ENCODE peak calls at places on chromosomes 11 and 22, in five cellular contexts. Y is MM.1S, W is DND-41, U is A549, I is fibroblast of lung. A is an unnamed sample. For H3K4me1, the result is how much of the 10 kb centered on the place peaks cover.

GRCh38 chr11:2258501-2259465 is 11.6 kb downstream of the ASCL2 start:
- DNase-seq in Y (no peak), W (no peak), U (no peak), I (no peak), A (no peak)

GRCh38 chr11:64849600-64850356 is 5.3 kb upstream of the CDC42BPG start:
- DNase-seq in Y (no peak), W (no peak), U (no peak), I (no peak), A (no peak)

GRCh38 chr11:61011950-61012830 is 40.7 kb downstream of the CD6 start:
- DNase-seq in Y (no peak), W (no peak), U (no peak), I (peak), A (no peak)

GRCh38 chr11:84091212-84091986 is 805.2 kb upstream of the CCDC90B start:
- DNase-seq in Y (no peak), W (no peak), U (no peak), I (no peak), A (no peak)

GRCh38 chr22:45225732-45226560 is 14.7 kb downstream of the KIAA0930 start:
- DNase-seq in Y (no peak), W (no peak), U (no peak), I (no peak), A (no peak)

GRCh38 chr11:61913699-61914395 is 3.5 kb downstream of the RAB3IL1 start:
- DNase-seq in Y (no peak), W (no peak), U (no peak), I (no peak), A (no peak)

GRCh38 chr11:76861490-76861953 is 804 bp downstream of the ACER3 start:
- DNase-seq in Y (no peak), W (no peak), U (no peak), I (no peak), A (peak)

GRCh38 chr11:7605544-7605943 is 67.8 kb downstream of the CYB5R2 start:
- DNase-seq in Y (no peak), W (no peak), U (peak), I (peak), A (no peak)

GRCh38 chr22:50406416-50407170 is 63.5 kb downstream of the PPP6R2 start:
- DNase-seq in Y (no peak), W (no peak), U (no peak), I (no peak), A (no peak)

GRCh38 chr11:11252403-11252802 is 100.6 kb downstream of the CSNK2A3 start:
- DNase-seq in Y (peak), W (no peak), U (no peak), I (no peak), A (peak)

GRCh38 chr11:59135648-59136461 is 6.8 kb upstream of the FAM111A start:
- DNase-seq in Y (peak), W (peak), U (peak), I (peak), A (peak)

GRCh38 chr22:44625981-44626687 is 75.9 kb upstream of the PRR5 start:
- DNase-seq in Y (peak), W (peak), U (peak), I (peak), A (peak)

GRCh38 chr11:1197431-1197885 is 25.4 kb upstream of the MUC5B start:
- DNase-seq in Y (no peak), W (no peak), U (no peak), I (no peak), A (no peak)

GRCh38 chr11:71244116-71244815 is 8.1 kb downstream of the SHANK2 start:
- DNase-seq in Y (no peak), W (no peak), U (no peak), I (no peak), A (no peak)

GRCh38 chr11:4863893-4864292 is 14.9 kb upstream of the OR51S1 start:
- DNase-seq in Y (no peak), W (no peak), U (no peak), I (no peak), A (no peak)

GRCh38 chr11:112538529-112538928 is 277.9 kb upstream of the PLET1 start:
- DNase-seq in Y (no peak), W (no peak), U (no peak), I (no peak), A (no peak)

GRCh38 chr11:67433536-67434394 is 3.7 kb downstream of the PTPRCAP start:
- DNase-seq in Y (no peak), W (no peak), U (no peak), I (no peak), A (no peak)
- H3K4me1 ChIP-seq in Y (under half), W (half or more), U (under half), I (under half), A (half or more)

DNA sequence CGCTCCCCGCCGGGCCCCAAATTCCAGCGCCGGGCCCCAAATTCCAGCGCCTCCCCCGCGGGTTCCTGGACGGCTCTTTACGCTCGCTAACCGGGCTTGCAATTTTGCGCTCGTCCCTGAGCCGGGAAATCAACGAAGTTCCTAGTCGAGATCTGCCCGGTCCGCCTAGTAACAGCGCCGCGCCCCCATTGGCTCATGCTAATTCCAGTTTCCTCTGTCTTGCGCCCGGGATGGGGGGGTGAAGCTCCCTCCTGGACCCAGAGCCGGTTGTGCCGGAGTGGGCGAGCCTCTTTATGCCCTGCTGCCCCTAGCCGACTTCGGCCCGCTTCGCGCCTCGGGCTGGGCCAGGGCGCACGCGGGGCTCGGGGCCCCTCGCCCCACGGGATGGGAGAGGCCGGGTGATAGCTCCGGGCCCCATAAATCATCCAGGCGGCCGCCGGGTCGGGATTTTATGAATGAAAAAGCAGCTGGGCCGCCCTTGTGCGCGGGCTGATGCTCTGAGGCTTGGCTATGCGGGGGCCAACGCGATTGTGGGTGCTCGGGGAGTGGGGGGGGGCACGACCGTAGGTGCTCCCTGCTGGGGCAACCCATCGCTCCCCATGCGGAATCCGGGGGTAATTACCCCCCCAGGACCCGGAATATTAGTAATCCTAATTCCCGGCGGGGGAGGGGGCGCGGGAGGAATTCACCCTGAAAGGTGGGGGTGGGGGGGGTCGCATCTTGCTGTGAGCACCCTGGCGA is 1.8 kb upstream of the CCND1 start:
- DNase-seq in Y (peak), W (no peak), U (peak), I (peak), A (peak)
- TF ChIP-seq CTCF in Y (no peak), W (no peak), U (no peak), I (no peak), A (no peak)

GRCh38 chr11:72788250-72788649 is 5.6 kb downstream of the STARD10 start:
- DNase-seq in Y (no peak), W (no peak), U (no peak), I (no peak), A (no peak)
- H3K4me2 ChIP-seq in Y (no peak), W (no peak), U (no peak), I (no peak), A (no peak)

GRCh38 chr22:31093956-31094622 is 13.0 kb downstream of the SMTN start:
- DNase-seq in Y (no peak), W (no peak), U (no peak), I (no peak), A (no peak)
- H3K4me1 ChIP-seq in Y (under half), W (under half), U (under half), I (under half), A (under half)

DNA sequence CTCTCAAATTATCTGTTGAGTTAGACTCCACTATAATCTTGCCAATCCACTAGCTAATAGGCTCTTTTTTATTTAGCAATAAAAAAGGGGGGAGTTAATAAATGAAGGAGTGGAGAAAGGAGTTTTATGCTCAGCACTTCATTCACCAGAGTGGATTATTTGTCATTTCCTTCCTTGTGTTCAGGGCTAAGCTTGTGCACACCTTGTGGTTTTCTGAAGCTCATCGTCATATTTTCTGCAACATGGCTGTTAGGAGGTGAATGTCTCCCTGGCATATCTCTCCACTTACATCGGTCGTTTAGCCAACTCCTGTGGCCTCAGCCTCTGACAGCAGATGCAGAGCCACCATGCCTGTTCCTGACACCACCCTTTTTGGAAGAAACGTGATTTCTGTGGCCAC is 83.9 kb upstream of the MTNR1B start:
- DNase-seq in Y (no peak), W (peak), U (no peak), I (no peak), A (no peak)
- TF ChIP-seq CTCF in Y (no peak), W (no peak), U (no peak), I (no peak), A (no peak)

DNA sequence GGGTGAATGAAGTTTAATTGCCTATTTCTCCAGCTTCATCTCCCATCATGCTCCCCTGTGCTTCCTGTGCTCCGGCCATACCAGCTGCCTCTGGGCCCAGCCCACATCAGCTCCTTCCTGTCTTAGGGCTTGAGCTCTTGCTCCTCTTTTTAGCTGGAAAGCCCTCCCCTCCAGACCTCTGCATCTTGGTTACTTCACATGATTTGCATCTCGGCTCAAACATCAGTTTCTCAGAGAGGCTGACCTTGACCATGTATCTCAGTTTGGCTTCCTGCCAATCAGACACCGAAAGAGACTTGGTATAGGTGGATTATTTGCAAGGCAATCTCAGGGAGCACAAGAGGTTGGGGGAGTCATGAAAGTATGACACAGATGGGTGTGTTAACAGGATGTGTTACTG is 73.2 kb upstream of the TIMP3 start:
- DNase-seq in Y (peak), W (peak), U (no peak), I (no peak), A (no peak)
- H3K4me2 ChIP-seq in Y (peak), W (no peak), U (no peak), I (no peak), A (no peak)

A was measured in OCI-LY7.